ENCODE peak calls at places on chromosomes 4 and X, in seven cellular contexts. B is GM04504; Y is aorta; R is T-helper 2 cell; G is activated CD8-positive, alpha-beta memory T cell treated with anti-CD3 and anti-CD28 coated beads for 1 hour; T is HEK293T; V is A549. J is an unnamed sample.

GRCh38 chrX:8868070-8868795 is 67.0 kb upstream of the FAM9A start:
- DNase-seq in Y (no peak), T (no peak), V (peak), G (no peak), R (no peak), B (no peak), J (no peak)

GRCh38 chrX:21883258-21883657 is 27.5 kb downstream of the YY2 start:
- DNase-seq in B (no peak), Y (no peak), R (peak), V (no peak), G (no peak), T (no peak), J (no peak)

GRCh38 chr4:61996943-61997342 is 796.8 kb downstream of the ADGRL3 start:
- DNase-seq in V (no peak), B (no peak), T (no peak), R (no peak), Y (no peak), G (no peak), J (no peak)

GRCh38 chr4:41857225-41857624 is 78.0 kb upstream of the TMEM33 start:
- DNase-seq in G (no peak), T (no peak), Y (no peak), V (no peak), B (no peak), R (no peak), J (no peak)

GRCh38 chrX:26138043-26138442 is at the start of gene MAGEB18:
- DNase-seq in B (no peak), T (no peak), G (no peak), V (no peak), R (no peak), Y (no peak), J (no peak)

GRCh38 chr4:81802308-81802846 is 330.7 kb upstream of the RASGEF1B start:
- DNase-seq in G (no peak), Y (no peak), B (no peak), V (no peak), R (no peak), T (no peak), J (no peak)

GRCh38 chr4:88674989-88675388 is 22.6 kb downstream of the NAP1L5 start:
- DNase-seq in B (no peak), G (no peak), Y (no peak), T (no peak), R (no peak), V (no peak), J (no peak)

GRCh38 chrX:53950130-53950733 is 94.0 kb downstream of the PHF8 start:
- DNase-seq in Y (no peak), B (no peak), R (no peak), T (no peak), V (no peak), G (no peak), J (no peak)

GRCh38 chr4:88242144-88242543 is 42.2 kb downstream of the PPM1K start:
- DNase-seq in T (peak), G (no peak), Y (no peak), V (no peak), R (no peak), B (no peak), J (no peak)

GRCh38 chr4:5921074-5921473 is 28.2 kb upstream of the CRMP1 start:
- DNase-seq in R (no peak), Y (no peak), B (no peak), V (no peak), T (no peak), G (no peak), J (no peak)

GRCh38 chr4:150152764-150153163 is 74.5 kb downstream of the DCLK2 start:
- DNase-seq in R (no peak), B (no peak), Y (no peak), G (no peak), V (no peak), T (no peak), J (no peak)